ENCODE peak calls at places on chromosomes 16 and 17, in four cellular contexts. One of them, this sample, is unnamed.

GRCh38 chr16:79865918-79866317 is 265.4 kb upstream of the MAF start:
- DNase-seq in H1: no peak
- DNase-seq in trophoblast cell: no peak
- DNase-seq in neuronal stem cell: no peak
- DNase-seq in this sample: no peak

GRCh38 chr16:57752203-57752580 is 16.6 kb downstream of the KATNB1 start:
- DNase-seq in trophoblast cell: no peak
- DNase-seq in neuronal stem cell: no peak
- DNase-seq in H1: peak; percentile 39
- DNase-seq in this sample: no peak

GRCh38 chr17:46989637-46990431 is 10.8 kb upstream of the RPRML start:
- DNase-seq in H1: no peak
- DNase-seq in trophoblast cell: no peak
- DNase-seq in neuronal stem cell: no peak
- DNase-seq in this sample: no peak

GRCh38 chr16:75106351-75107274 is 10.0 kb downstream of the LDHD start:
- DNase-seq in H1: no peak
- DNase-seq in trophoblast cell: peak; percentile 34
- DNase-seq in neuronal stem cell: no peak
- DNase-seq in this sample: no peak

GRCh38 chr17:12765544-12765943 is 23.8 kb upstream of the ARHGAP44 start:
- DNase-seq in neuronal stem cell: no peak
- DNase-seq in trophoblast cell: peak; percentile 9
- DNase-seq in H1: no peak
- DNase-seq in this sample: peak; percentile 77

GRCh38 chr16:31508706-31509523 is 724 bp upstream of the RUSF1 start:
- DNase-seq in H1: no peak
- DNase-seq in neuronal stem cell: no peak
- DNase-seq in trophoblast cell: no peak
- DNase-seq in this sample: no peak

GRCh38 chr16:4659363-4660353 is 33.7 kb upstream of the NUDT16L1 start:
- DNase-seq in H1: no peak
- DNase-seq in trophoblast cell: no peak
- DNase-seq in neuronal stem cell: no peak
- DNase-seq in this sample: no peak

GRCh38 chr16:23356941-23357340 is 54.8 kb downstream of the SCNN1B start:
- DNase-seq in H1: no peak
- DNase-seq in trophoblast cell: no peak
- DNase-seq in neuronal stem cell: no peak
- DNase-seq in this sample: no peak

GRCh38 chr17:29089601-29090044 is 46.7 kb downstream of the PIPOX start:
- DNase-seq in trophoblast cell: no peak
- DNase-seq in H1: no peak
- DNase-seq in neuronal stem cell: no peak
- DNase-seq in this sample: no peak
- H3K36me3 ChIP-seq in trophoblast cell: peaks cover 77% of the 10 kb centered on the region
- H3K36me3 ChIP-seq in H1: peaks cover 4% of the 10 kb centered on the region
- H3K36me3 ChIP-seq in neuronal stem cell: peaks cover 28% of the 10 kb centered on the region
- H3K36me3 ChIP-seq in this sample: peaks cover 84% of the 10 kb centered on the region

DNA sequence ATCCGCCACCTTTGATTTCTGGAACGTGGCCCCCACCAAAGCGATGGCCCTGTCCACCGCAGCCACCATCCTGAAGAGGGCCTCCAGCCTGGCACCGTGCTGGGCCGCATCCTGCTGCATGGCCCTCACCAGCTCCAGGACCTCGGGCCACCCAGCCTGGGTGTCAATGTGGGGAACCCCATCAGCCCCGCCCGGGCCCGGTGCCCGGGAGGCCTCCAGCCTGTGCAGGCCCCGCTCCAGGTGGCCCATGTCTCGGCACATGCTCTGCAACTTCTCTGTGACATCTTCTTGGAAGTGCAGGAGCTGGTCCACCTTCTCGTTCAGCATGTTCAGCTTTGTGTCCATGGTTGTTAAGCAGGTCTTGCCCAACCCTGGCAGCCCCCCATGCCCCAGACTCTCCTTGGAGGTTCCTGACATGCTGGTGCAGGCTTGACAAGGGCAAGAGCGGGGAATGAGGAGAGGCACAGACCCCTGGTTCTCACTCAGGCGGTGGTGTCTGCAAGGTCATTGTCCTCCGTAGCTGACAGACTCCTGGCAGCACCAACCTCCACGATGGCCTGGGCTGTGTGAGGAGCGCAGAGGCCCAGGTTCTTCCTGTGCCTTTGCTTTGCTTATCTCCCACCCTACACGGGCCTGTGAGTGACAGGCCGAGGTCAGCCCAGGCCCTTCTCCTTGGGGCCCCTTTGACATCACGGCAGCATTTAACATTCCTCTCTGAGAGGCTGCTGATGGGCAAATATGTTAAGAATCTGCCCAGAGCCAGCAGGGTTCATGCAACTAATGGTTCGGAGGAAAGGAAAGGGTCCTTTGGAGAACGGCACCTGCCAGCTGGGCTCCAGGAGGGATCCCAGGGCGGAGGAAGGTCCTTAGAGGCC is at the start of gene MYLK3:
- DNase-seq in H1: no peak
- DNase-seq in trophoblast cell: peak; percentile 14
- DNase-seq in neuronal stem cell: peak; percentile 15
- DNase-seq in this sample: peak; percentile 18
- H2BK12ac ChIP-seq in H1: peak within 1 kb of the TSS; percentile 53
- H2BK12ac ChIP-seq in trophoblast cell: peak within 1 kb of the TSS; percentile 94
- H2BK12ac ChIP-seq in neuronal stem cell: peak within 1 kb of the TSS; percentile 18
- H2BK12ac ChIP-seq in this sample: peak within 1 kb of the TSS; percentile 2

GRCh38 chr17:44757045-44757917 is 1.5 kb upstream of the ADAM11 start:
- DNase-seq in trophoblast cell: no peak
- DNase-seq in H1: no peak
- DNase-seq in neuronal stem cell: no peak
- DNase-seq in this sample: no peak
- H3K4me1 ChIP-seq in trophoblast cell: peaks cover 5% of the 10 kb centered on the region
- H3K4me1 ChIP-seq in H1: peaks cover 4% of the 10 kb centered on the region
- H3K4me1 ChIP-seq in neuronal stem cell: peaks cover 6% of the 10 kb centered on the region
- H3K4me1 ChIP-seq in this sample: peaks cover 11% of the 10 kb centered on the region

GRCh38 chr16:11675561-11676511 is 7.6 kb downstream of the SNN start:
- DNase-seq in neuronal stem cell: no peak
- DNase-seq in H1: no peak
- DNase-seq in trophoblast cell: peak; percentile 90
- DNase-seq in this sample: no peak
- H3K36me3 ChIP-seq in neuronal stem cell: peaks cover 40% of the 10 kb centered on the region
- H3K36me3 ChIP-seq in H1: peaks cover 26% of the 10 kb centered on the region
- H3K36me3 ChIP-seq in trophoblast cell: peaks cover 38% of the 10 kb centered on the region
- H3K36me3 ChIP-seq in this sample: peaks cover 52% of the 10 kb centered on the region

GRCh38 chr16:230949-231348 is 1.7 kb upstream of the LUC7L start:
- DNase-seq in H1: no peak
- DNase-seq in trophoblast cell: no peak
- DNase-seq in neuronal stem cell: no peak
- DNase-seq in this sample: no peak

GRCh38 chr16:239948-240277 is 5.3 kb downstream of the FAM234A start:
- DNase-seq in H1: no peak
- DNase-seq in trophoblast cell: peak; percentile 49
- DNase-seq in neuronal stem cell: no peak
- DNase-seq in this sample: peak; percentile 62

GRCh38 chr16:229731-230281 is 557 bp upstream of the LUC7L start:
- DNase-seq in neuronal stem cell: no peak
- DNase-seq in trophoblast cell: no peak
- DNase-seq in H1: no peak
- DNase-seq in this sample: no peak

GRCh38 chr16:228917-229730 is at the start of gene LUC7L:
- DNase-seq in neuronal stem cell: peak; percentile 91
- DNase-seq in H1: peak; percentile 94
- DNase-seq in trophoblast cell: peak; percentile 89
- DNase-seq in this sample: peak; percentile 91

GRCh38 chr16:234468-235305 is at the start of gene FAM234A:
- DNase-seq in H1: peak; percentile 94
- DNase-seq in neuronal stem cell: peak; percentile 95
- DNase-seq in trophoblast cell: peak; percentile 97
- DNase-seq in this sample: peak; percentile 93
- H2BK12ac ChIP-seq in H1: peak within 1 kb of the TSS; percentile 94
- H2BK12ac ChIP-seq in neuronal stem cell: peak within 1 kb of the TSS; percentile 30
- H2BK12ac ChIP-seq in trophoblast cell: peak within 1 kb of the TSS; percentile 32
- H2BK12ac ChIP-seq in this sample: peak within 1 kb of the TSS; percentile 42

DNA sequence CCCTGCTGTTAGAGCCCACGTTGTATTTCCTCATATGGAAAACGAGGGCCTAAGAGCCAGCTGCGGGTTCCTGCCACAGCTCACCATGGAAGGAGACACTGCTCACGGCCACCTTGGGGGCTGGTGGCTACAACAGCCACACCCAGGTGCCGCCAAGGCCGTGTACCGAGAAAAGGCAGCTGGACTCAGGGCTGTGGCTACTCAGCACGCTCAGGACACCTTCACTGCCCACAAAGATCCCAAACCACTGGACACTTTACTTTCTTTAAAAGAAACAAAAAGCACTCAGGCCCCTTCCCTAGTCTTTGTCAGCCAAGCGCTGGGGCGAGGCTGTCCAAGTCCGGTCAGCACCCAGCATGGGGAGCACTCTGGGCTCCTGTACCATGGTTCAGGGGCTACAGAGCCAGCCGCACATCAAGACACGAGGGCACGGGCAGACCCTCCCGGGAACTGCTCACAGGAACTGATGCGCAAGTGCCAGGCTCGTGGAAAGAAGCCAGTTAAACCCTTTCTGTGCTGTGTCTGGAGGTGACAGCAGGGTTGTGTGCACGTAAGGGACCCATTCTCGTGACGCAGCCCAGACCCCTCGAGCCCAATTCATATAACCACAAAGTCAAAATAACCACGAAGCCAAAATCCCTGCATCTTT is 18.5 kb downstream of the SLC16A3 start:
- DNase-seq in neuronal stem cell: no peak
- DNase-seq in H1: no peak
- DNase-seq in trophoblast cell: no peak
- DNase-seq in this sample: no peak
- H3K4me1 ChIP-seq in neuronal stem cell: no peaks in the 10 kb centered on the region
- H3K4me1 ChIP-seq in H1: no peaks in the 10 kb centered on the region
- H3K4me1 ChIP-seq in trophoblast cell: peaks cover under 1% of the 10 kb centered on the region
- H3K4me1 ChIP-seq in this sample: peaks cover 35% of the 10 kb centered on the region

DNA sequence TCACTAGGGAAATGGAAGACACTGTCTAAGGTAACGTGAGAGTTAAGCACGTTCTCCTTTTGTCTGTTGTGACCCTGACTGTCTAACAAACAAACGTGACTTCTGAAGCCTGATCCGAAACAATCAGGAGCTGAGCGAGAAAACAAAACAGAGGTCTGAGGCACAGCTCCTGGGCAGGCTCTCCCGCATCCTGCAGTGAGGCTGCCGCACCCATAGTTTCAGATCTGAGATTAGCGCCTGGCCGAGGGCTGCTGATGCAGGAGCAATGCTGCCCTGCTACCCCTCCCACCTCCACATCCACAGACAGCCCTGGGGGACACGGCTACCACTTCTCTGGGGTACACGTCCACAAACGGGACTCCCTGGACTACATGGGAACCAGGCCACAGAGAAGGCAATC is 46.7 kb downstream of the RNF157 start:
- DNase-seq in trophoblast cell: no peak
- DNase-seq in H1: no peak
- DNase-seq in neuronal stem cell: peak; percentile 8
- DNase-seq in this sample: no peak
- H3K36me3 ChIP-seq in trophoblast cell: no peaks in the 10 kb centered on the region
- H3K36me3 ChIP-seq in H1: no peaks in the 10 kb centered on the region
- H3K36me3 ChIP-seq in neuronal stem cell: no peaks in the 10 kb centered on the region
- H3K36me3 ChIP-seq in this sample: peaks cover under 1% of the 10 kb centered on the region

GRCh38 chr16:89993971-89994370 is 25.3 kb downstream of the DBNDD1 start:
- DNase-seq in trophoblast cell: no peak
- DNase-seq in H1: no peak
- DNase-seq in neuronal stem cell: no peak
- DNase-seq in this sample: no peak

GRCh38 chr16:89990799-89991198 is 28.5 kb downstream of the DBNDD1 start:
- DNase-seq in neuronal stem cell: no peak
- DNase-seq in trophoblast cell: no peak
- DNase-seq in H1: no peak
- DNase-seq in this sample: no peak

GRCh38 chr16:89993377-89993776 is 25.9 kb downstream of the DBNDD1 start:
- DNase-seq in H1: no peak
- DNase-seq in neuronal stem cell: no peak
- DNase-seq in trophoblast cell: no peak
- DNase-seq in this sample: no peak

GRCh38 chr16:89996178-89996489 is 23.1 kb downstream of the DBNDD1 start:
- DNase-seq in H1: no peak
- DNase-seq in neuronal stem cell: no peak
- DNase-seq in trophoblast cell: no peak
- DNase-seq in this sample: no peak

DNA sequence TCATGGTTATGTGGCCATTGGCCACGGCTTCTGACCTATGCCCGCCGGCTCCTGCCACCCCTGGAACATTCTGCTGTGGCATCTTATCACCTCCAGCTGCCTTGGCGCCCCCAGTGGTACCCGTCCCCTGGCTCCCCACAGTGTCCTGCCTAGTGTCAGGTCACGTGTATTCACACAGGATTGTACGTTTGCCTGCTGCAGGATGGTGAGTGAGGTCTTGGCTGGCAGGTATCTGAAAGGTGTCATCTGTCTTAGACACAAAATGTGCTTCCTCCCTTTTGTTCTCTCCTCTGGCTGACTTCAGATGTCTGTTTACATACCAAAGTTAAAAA is 24.9 kb downstream of the DBNDD1 start:
- DNase-seq in trophoblast cell: no peak
- DNase-seq in neuronal stem cell: no peak
- DNase-seq in H1: no peak
- DNase-seq in this sample: no peak
- H2BK12ac ChIP-seq in trophoblast cell: peak overlapping the region; percentile 42
- H2BK12ac ChIP-seq in neuronal stem cell: no peak overlapping the region
- H2BK12ac ChIP-seq in H1: peak overlapping the region; percentile 84
- H2BK12ac ChIP-seq in this sample: no peak overlapping the region

This sample was measured in mesenchymal stem cell.